ENCODE peak calls at places on chromosomes 1 and 21, in six cellular contexts. R is astrocyte of the cerebellum, G is fibroblast of the aortic adventitia, Q is ascending aorta, J is IMR-90, X is choroid plexus epithelial cell. H is an unnamed sample.

GRCh38 chr1:185373813-185374524 is 56.9 kb upstream of the IVNS1ABP start:
- DNase-seq in X (peak), G (peak), J (peak), Q (peak), R (no peak), H (no peak)

GRCh38 chr1:182163821-182164223 is 102.3 kb upstream of the ZNF648 start:
- DNase-seq in G (no peak), J (no peak), X (no peak), Q (peak), R (no peak), H (no peak)

GRCh38 chr1:16351449-16351993 is 759 bp downstream of the FBXO42 start:
- DNase-seq in J (peak), G (peak), R (no peak), X (peak), Q (no peak), H (no peak)

GRCh38 chr1:56798053-56798471 is 21.1 kb downstream of the FYB2 start:
- DNase-seq in G (peak), J (peak), Q (no peak), R (no peak), X (peak), H (no peak)

GRCh38 chr1:222522105-222522915 is 25.6 kb downstream of the HHIPL2 start:
- DNase-seq in Q (no peak), R (no peak), J (no peak), G (no peak), X (no peak), H (no peak)

GRCh38 chr1:116690809-116691323 is 23.3 kb upstream of the IGSF3 start:
- DNase-seq in J (no peak), R (no peak), G (peak), Q (no peak), X (peak), H (no peak)

GRCh38 chr1:231040800-231041704 is 998 bp upstream of the FAM89A start:
- DNase-seq in J (no peak), X (no peak), R (no peak), G (no peak), Q (no peak), H (no peak)

GRCh38 chr1:178489399-178489798 is 7.4 kb downstream of the CLEC20A start:
- DNase-seq in J (no peak), R (no peak), X (no peak), Q (no peak), G (no peak), H (no peak)

GRCh38 chr1:31688233-31688918 is 15.4 kb downstream of the COL16A1 start:
- DNase-seq in R (no peak), G (no peak), J (peak), X (no peak), Q (no peak), H (no peak)

GRCh38 chr1:244792188-244792850 is 43.1 kb upstream of the COX20 start:
- DNase-seq in R (no peak), J (peak), Q (no peak), G (peak), X (peak), H (no peak)

GRCh38 chr1:179742717-179743678 is at the start of gene FAM163A:
- DNase-seq in G (no peak), X (no peak), R (no peak), Q (no peak), J (no peak), H (no peak)

GRCh38 chr1:58189453-58189852 is 357.1 kb downstream of the OMA1 start:
- DNase-seq in G (no peak), X (no peak), R (no peak), J (no peak), Q (no peak), H (no peak)

GRCh38 chr1:109201123-109201703 is 12.5 kb upstream of the SARS1 start:
- DNase-seq in Q (no peak), G (peak), J (peak), R (peak), X (peak), H (peak)

GRCh38 chr1:226064816-226065248 is 2.3 kb downstream of the H3-3A start:
- DNase-seq in J (peak), X (peak), R (no peak), Q (peak), G (peak), H (no peak)

GRCh38 chr1:12065872-12066271 is 2.8 kb downstream of the TNFRSF8 start:
- DNase-seq in J (no peak), X (no peak), R (no peak), G (no peak), Q (no peak), H (no peak)

GRCh38 chr1:12072741-12073140 is 9.6 kb downstream of the TNFRSF8 start:
- DNase-seq in J (no peak), Q (no peak), X (no peak), G (no peak), R (no peak), H (no peak)

GRCh38 chr1:12071892-12072291 is 8.8 kb downstream of the TNFRSF8 start:
- DNase-seq in X (no peak), Q (no peak), R (no peak), G (no peak), J (no peak), H (no peak)

GRCh38 chr1:12067900-12068821 is 5.1 kb downstream of the TNFRSF8 start:
- DNase-seq in Q (no peak), R (no peak), G (peak), X (peak), J (peak), H (peak)

DNA sequence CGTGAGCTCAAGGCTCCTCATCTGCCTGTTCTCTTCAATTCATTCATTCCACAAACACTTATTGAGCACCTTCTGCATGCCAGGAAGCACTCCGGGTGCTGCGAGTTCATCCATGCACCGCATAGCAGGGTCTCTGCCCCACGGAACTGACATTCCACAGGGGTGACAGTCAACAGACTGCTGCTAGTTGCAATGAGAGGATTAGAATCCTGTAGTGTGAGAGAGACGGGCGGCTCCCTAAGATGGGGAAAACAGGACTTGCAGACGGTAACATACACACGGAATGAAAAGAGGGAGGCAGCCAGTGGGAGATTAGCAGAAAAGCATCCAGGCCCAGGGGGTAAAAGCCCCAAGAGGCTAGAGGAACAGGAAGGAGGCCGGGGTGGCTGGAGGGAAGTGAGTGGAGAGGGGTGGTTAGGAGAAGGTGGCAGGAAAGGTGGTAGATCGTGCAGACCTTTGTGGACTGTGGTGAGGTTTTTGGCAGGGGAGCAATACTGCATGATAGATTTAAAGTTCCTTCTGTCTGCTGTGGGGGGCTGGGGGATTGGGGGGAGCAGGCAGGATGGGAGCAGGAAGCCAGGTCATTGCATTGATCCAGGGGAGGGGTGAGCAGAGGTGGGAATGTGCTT is 6.6 kb downstream of the TNFRSF8 start:
- DNase-seq in X (no peak), Q (no peak), R (no peak), G (no peak), J (no peak), H (no peak)
- H3K4me3 ChIP-seq in X (no peak), Q (no peak), R (no peak), G (no peak), J (no peak), H (no peak)

GRCh38 chr1:188941986-188942385 is 1535.7 kb downstream of the BRINP3 start:
- DNase-seq in R (no peak), X (no peak), J (no peak), G (no peak), Q (no peak), H (no peak)

GRCh38 chr1:188937965-188938551 is 1539.6 kb downstream of the BRINP3 start:
- DNase-seq in Q (no peak), J (peak), G (no peak), R (no peak), X (peak), H (no peak)
- TF ChIP-seq CTCF in Q (no peak), J (peak), G (no peak), R (peak), X (peak), H (no peak)

DNA sequence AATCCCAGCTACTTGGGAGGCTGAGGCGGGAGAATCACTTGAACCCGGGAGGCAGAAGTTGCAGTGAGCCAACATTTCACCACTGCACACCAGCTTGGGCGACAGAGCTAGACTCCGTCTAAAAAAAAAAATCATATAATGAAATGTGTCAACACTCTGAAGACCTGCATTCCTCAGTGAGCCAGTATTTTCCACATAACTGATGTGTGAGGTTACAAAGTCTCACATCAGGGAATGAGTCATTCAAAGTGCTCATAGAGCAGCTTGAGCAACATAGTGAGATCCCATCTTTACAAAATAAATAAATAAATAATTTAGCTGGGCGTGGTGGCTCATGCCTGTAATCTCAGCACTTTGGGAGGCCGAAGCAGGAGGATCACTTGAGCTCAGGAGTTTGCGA is 65.5 kb downstream of the CASZ1 start:
- DNase-seq in R (peak), Q (no peak), X (peak), G (peak), J (peak), H (peak)
- H3K4me3 ChIP-seq in R (no peak), Q (no peak), X (no peak), G (no peak), J (no peak), H (no peak)

GRCh38 chr1:195604287-195604686 is 1004.0 kb downstream of the KCNT2 start:
- DNase-seq in G (peak), Q (no peak), R (no peak), X (no peak), J (peak), H (peak)

GRCh38 chr1:195606483-195606882 is 1001.8 kb downstream of the KCNT2 start:
- DNase-seq in J (no peak), X (no peak), Q (no peak), G (no peak), R (no peak), H (no peak)

DNA sequence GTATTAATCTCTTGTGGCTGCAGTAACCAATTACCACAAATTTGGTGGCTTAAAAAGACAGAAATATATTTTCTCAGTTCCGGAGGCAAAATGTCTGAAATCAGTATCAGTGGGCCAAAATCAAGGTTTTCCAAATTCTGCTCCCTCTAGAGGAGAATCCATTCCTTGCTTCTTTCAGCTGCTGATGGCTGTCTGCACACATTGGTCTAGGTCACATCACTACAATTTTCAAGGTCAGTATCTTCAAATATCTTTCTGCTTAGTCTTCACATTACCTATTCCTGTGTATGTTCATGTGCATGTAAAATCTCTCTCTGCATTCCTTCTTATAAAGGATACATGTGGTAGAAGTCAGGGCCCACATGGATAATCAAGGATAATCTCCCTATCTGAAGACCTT is 999.4 kb downstream of the KCNT2 start:
- DNase-seq in R (no peak), X (no peak), Q (no peak), J (no peak), G (no peak), H (no peak)
- TF ChIP-seq CTCF in R (peak), X (peak), Q (no peak), J (peak), G (peak), H (peak)

DNA sequence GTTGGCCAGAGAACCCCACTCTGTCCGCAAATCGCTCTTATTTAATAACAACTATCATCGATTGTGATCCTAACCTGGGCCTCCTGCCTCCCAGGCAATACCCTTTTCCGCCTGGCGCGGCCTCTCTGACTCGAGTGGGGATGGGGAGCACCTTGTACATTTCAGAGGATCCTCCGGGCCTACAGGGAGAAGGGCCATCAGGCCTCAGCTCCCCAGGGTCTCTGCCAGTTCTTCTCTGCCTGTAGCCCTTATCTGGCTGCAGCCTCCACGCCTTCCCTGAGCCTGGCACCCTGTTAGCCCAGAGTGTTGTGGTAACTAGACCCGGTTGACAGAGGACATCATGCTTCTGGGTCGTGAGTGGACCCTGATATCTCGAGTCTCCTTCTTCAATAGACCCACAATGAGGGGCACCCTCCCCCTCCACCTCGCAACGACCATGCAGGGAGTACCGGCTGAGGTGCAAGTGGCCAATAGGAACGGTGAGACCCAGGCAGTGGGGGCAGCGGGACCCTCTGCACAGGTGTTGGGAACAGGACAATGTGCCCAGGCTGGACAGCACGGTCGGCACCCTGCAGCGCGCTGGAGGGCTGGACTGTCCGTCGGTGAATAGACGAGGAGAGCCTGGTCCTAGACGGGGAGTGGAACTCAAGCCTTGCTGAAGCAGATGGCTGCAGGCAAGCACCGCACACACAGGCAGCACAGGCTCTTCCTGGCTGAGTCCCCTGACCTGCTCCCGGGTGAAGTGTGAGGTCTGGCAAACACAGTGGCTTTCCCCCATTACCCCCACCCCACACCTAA is 7.1 kb upstream of the CRYBG2 start:
- DNase-seq in J (no peak), R (no peak), Q (no peak), X (no peak), G (no peak), H (no peak)
- H3K4me3 ChIP-seq in J (no peak), R (peak), Q (peak), X (peak), G (no peak), H (no peak)

DNA sequence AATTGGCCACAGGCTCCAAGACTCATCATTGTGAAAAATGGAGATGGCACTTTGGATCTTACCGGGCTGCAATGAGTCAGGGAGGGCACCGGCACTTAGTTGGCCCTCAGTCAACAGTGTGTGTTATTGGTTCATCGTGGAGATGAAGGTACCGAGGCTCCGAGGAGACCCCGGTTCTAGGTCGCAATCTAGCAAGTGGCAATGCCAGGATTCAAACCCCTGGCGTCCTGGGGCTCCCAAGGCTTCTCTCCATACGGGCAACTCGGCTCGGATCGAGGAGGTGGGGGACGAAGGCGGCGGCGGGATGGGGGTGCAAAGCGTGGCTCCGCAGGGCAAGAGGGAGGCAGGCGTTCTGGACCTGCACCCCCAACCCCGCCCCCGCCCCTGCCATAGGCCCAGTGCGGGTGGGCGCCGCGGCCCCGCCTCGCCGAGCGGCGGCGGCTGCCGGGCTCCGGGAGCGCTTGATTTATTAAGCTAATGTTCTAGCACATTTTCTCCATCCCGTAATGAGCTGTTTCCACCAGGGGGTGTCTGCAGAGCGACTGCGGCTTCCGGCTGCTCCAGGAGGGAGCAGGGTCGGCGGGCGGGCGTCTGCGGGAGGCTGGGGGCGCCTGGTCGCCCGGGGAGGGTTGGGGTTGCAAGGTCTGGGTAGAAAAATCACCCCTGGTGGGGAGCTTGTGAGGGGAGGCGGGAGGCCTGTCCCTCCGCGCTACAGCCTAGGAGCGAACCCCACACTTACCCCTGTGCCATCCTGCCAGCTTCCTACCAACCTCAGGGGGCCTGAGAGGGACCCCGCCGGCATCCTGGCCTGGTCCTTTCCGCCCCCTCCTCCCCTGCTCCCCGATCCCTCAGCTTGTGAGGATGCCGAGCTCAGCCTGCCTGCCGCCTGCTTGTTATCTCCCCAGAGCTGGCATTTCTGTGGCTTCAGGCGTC is 48.7 kb upstream of the ACOT11 start:
- DNase-seq in Q (no peak), G (peak), R (no peak), X (peak), J (peak), H (no peak)
- TF ChIP-seq CTCF in Q (peak), G (peak), R (peak), X (peak), J (peak), H (peak)

GRCh38 chr1:35186239-35186638 is 6.7 kb downstream of the SFPQ start:
- DNase-seq in R (no peak), J (no peak), Q (no peak), G (no peak), X (no peak), H (no peak)
- H3K4me3 ChIP-seq in R (no peak), J (no peak), Q (no peak), G (no peak), X (no peak), H (peak)

GRCh38 chr1:203179328-203180009 is 3.8 kb upstream of the MYBPH start:
- DNase-seq in R (no peak), G (no peak), X (no peak), J (no peak), Q (no peak), H (no peak)

GRCh38 chr1:203176744-203177460 is 1.3 kb upstream of the MYBPH start:
- DNase-seq in R (no peak), G (no peak), Q (no peak), J (no peak), X (no peak), H (no peak)

GRCh38 chr1:203177471-203178039 is 1.9 kb upstream of the MYBPH start:
- DNase-seq in X (no peak), J (peak), R (no peak), Q (no peak), G (peak), H (no peak)

GRCh38 chr1:203178821-203179220 is 3.2 kb upstream of the MYBPH start:
- DNase-seq in R (no peak), J (no peak), Q (no peak), X (no peak), G (no peak), H (no peak)

GRCh38 chr1:203178083-203178482 is 2.5 kb upstream of the MYBPH start:
- DNase-seq in X (no peak), G (peak), R (no peak), J (peak), Q (no peak), H (no peak)
- TF ChIP-seq CTCF in X (no peak), G (no peak), R (no peak), J (no peak), Q (no peak), H (no peak)

DNA sequence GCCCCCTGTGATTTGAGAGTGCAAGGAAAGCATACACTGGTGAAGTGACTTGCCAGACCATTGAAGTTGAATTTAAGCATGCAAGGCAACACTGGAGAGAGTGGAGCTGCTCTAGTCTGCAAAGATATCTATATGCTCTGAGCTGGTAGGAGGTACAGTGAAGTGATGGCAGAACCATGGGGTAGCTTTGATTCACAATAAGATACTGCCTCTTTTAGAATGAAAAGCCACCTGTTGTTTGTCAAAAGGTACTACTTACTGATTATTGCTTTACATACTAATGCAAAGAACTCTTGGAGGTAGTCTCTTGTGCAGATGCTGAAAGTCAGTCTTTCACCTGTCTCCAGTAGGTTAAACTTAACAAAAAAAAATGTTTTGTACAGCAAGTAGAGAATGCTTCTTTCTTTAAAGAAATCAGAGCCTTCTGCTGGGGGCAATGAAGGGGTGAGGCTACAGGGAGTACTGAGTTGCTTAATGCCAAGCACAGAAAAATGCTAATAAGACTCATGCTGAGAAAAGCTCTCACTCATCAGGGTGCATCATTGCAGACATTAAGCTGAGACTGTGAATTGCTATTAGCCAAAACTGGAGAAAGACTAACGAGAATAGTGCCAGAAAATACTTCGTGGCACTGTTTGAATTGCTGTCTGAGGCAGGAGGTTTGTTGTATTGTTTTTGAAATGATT is 1150.5 kb upstream of the TMPRSS15 start:
- DNase-seq in J (no peak), R (no peak), X (peak), Q (no peak), G (no peak), H (no peak)
- H3K4me3 ChIP-seq in J (no peak), R (no peak), X (no peak), Q (no peak), G (no peak), H (no peak)